ENCODE peak calls at places on chromosomes 4 and X, in ten cellular contexts. One of them, this sample, is unnamed.

GRCh38 chr4:168509786-168510185 is 12.9 kb downstream of the PALLD start:
- DNase-seq in CD8-positive, alpha-beta memory T cell: no peak
- DNase-seq in mammary epithelial cell: peak
- DNase-seq in RWPE1: no peak
- DNase-seq in body of pancreas: no peak
- DNase-seq in heart right ventricle: no peak
- DNase-seq in HCT116: no peak
- DNase-seq in caudate nucleus: no peak
- DNase-seq in effector memory CD4-positive, alpha-beta T cell: peak
- DNase-seq in A549: no peak
- DNase-seq in this sample: no peak

GRCh38 chr4:18869166-18869565 is 847.6 kb upstream of the LCORL start:
- DNase-seq in HCT116: no peak
- DNase-seq in CD8-positive, alpha-beta memory T cell: no peak
- DNase-seq in RWPE1: no peak
- DNase-seq in mammary epithelial cell: no peak
- DNase-seq in heart right ventricle: no peak
- DNase-seq in effector memory CD4-positive, alpha-beta T cell: no peak
- DNase-seq in body of pancreas: no peak
- DNase-seq in A549: no peak
- DNase-seq in caudate nucleus: no peak
- DNase-seq in this sample: no peak

GRCh38 chrX:55815546-55815945 is 98.0 kb downstream of the RRAGB start:
- DNase-seq in CD8-positive, alpha-beta memory T cell: no peak
- DNase-seq in caudate nucleus: no peak
- DNase-seq in A549: no peak
- DNase-seq in RWPE1: no peak
- DNase-seq in mammary epithelial cell: no peak
- DNase-seq in heart right ventricle: no peak
- DNase-seq in body of pancreas: no peak
- DNase-seq in HCT116: no peak
- DNase-seq in effector memory CD4-positive, alpha-beta T cell: no peak
- DNase-seq in this sample: no peak

GRCh38 chr4:181661090-181661489 is 582.1 kb upstream of the TENM3 start:
- DNase-seq in CD8-positive, alpha-beta memory T cell: no peak
- DNase-seq in body of pancreas: no peak
- DNase-seq in RWPE1: peak
- DNase-seq in A549: no peak
- DNase-seq in HCT116: no peak
- DNase-seq in mammary epithelial cell: peak
- DNase-seq in effector memory CD4-positive, alpha-beta T cell: no peak
- DNase-seq in heart right ventricle: no peak
- DNase-seq in caudate nucleus: no peak
- DNase-seq in this sample: no peak

GRCh38 chrX:72255445-72255844 is 16.6 kb upstream of the ERCC6L start:
- DNase-seq in mammary epithelial cell: no peak
- DNase-seq in caudate nucleus: peak
- DNase-seq in heart right ventricle: no peak
- DNase-seq in body of pancreas: peak
- DNase-seq in A549: no peak
- DNase-seq in CD8-positive, alpha-beta memory T cell: no peak
- DNase-seq in HCT116: no peak
- DNase-seq in effector memory CD4-positive, alpha-beta T cell: no peak
- DNase-seq in RWPE1: no peak
- DNase-seq in this sample: no peak

GRCh38 chr4:2266181-2266580 is 4.3 kb upstream of the MXD4 start:
- DNase-seq in effector memory CD4-positive, alpha-beta T cell: no peak
- DNase-seq in CD8-positive, alpha-beta memory T cell: no peak
- DNase-seq in mammary epithelial cell: no peak
- DNase-seq in RWPE1: no peak
- DNase-seq in A549: no peak
- DNase-seq in caudate nucleus: no peak
- DNase-seq in body of pancreas: peak
- DNase-seq in heart right ventricle: peak
- DNase-seq in HCT116: no peak
- DNase-seq in this sample: peak

GRCh38 chrX:65668362-65669310 is 1.2 kb downstream of the MSN start:
- DNase-seq in HCT116: peak
- DNase-seq in effector memory CD4-positive, alpha-beta T cell: peak
- DNase-seq in mammary epithelial cell: peak
- DNase-seq in A549: peak
- DNase-seq in caudate nucleus: peak
- DNase-seq in body of pancreas: peak
- DNase-seq in CD8-positive, alpha-beta memory T cell: peak
- DNase-seq in heart right ventricle: peak
- DNase-seq in RWPE1: peak
- DNase-seq in this sample: peak

GRCh38 chr4:152385551-152385950 is 150.3 kb downstream of the FBXW7 start:
- DNase-seq in mammary epithelial cell: no peak
- DNase-seq in heart right ventricle: no peak
- DNase-seq in A549: no peak
- DNase-seq in RWPE1: peak
- DNase-seq in body of pancreas: no peak
- DNase-seq in HCT116: no peak
- DNase-seq in caudate nucleus: no peak
- DNase-seq in CD8-positive, alpha-beta memory T cell: no peak
- DNase-seq in effector memory CD4-positive, alpha-beta T cell: no peak
- DNase-seq in this sample: no peak

GRCh38 chr4:78409612-78410202 is 141.9 kb upstream of the ANXA3 start:
- DNase-seq in A549: no peak
- DNase-seq in CD8-positive, alpha-beta memory T cell: no peak
- DNase-seq in heart right ventricle: no peak
- DNase-seq in caudate nucleus: no peak
- DNase-seq in body of pancreas: no peak
- DNase-seq in RWPE1: no peak
- DNase-seq in effector memory CD4-positive, alpha-beta T cell: no peak
- DNase-seq in HCT116: no peak
- DNase-seq in mammary epithelial cell: peak
- DNase-seq in this sample: no peak
- H3K27ac ChIP-seq in A549: no peak
- H3K27ac ChIP-seq in CD8-positive, alpha-beta memory T cell: no peak
- H3K27ac ChIP-seq in heart right ventricle: no peak
- H3K27ac ChIP-seq in caudate nucleus: no peak
- H3K27ac ChIP-seq in body of pancreas: no peak
- H3K27ac ChIP-seq in RWPE1: no peak
- H3K27ac ChIP-seq in effector memory CD4-positive, alpha-beta T cell: no peak
- H3K27ac ChIP-seq in HCT116: no peak
- H3K27ac ChIP-seq in mammary epithelial cell: no peak
- H3K27ac ChIP-seq in this sample: no peak

DNA sequence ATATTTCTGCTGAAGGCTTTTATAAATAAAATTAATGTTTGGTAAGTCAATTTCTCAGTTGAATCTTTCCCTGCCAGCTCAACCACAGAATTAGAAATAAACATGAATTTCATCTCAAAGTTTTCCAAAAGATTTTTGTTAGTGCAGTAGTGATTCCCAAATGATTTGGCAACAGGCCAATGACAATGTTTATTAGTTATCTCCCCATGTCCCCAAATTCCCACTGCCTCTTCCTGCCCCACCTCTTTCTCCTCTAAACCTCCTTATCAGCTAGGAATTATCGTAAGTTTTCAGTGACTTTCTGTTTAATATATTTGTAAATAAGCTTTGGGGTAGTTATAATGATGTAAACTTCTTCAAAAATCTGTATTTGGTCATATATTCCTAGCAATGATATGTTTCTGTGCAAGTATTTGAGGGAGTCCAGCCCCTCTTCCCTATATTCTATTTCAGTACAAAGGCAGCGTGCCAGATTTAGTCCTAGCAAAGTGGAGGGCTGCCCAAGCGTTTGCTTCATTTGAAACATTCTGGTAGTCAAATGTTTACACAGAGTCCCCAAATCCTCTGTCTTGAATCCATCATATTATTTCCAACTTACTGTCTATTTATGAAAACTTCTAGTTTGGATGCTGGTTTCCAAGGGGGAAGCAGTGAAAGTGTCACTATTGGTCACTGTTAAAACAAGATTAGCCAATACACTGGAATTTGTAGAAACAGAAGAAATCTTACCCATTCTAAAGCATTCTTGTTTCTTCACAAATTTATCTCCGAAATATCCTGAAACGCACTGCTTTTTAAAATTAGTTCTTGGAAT is 33.7 kb upstream of the ANKRD50 start:
- DNase-seq in body of pancreas: no peak
- DNase-seq in RWPE1: no peak
- DNase-seq in mammary epithelial cell: no peak
- DNase-seq in heart right ventricle: no peak
- DNase-seq in A549: no peak
- DNase-seq in effector memory CD4-positive, alpha-beta T cell: no peak
- DNase-seq in caudate nucleus: no peak
- DNase-seq in CD8-positive, alpha-beta memory T cell: no peak
- DNase-seq in HCT116: no peak
- DNase-seq in this sample: no peak
- H3K27ac ChIP-seq in body of pancreas: no peak
- H3K27ac ChIP-seq in RWPE1: no peak
- H3K27ac ChIP-seq in mammary epithelial cell: no peak
- H3K27ac ChIP-seq in heart right ventricle: no peak
- H3K27ac ChIP-seq in A549: no peak
- H3K27ac ChIP-seq in effector memory CD4-positive, alpha-beta T cell: no peak
- H3K27ac ChIP-seq in caudate nucleus: no peak
- H3K27ac ChIP-seq in CD8-positive, alpha-beta memory T cell: no peak
- H3K27ac ChIP-seq in HCT116: no peak
- H3K27ac ChIP-seq in this sample: no peak

DNA sequence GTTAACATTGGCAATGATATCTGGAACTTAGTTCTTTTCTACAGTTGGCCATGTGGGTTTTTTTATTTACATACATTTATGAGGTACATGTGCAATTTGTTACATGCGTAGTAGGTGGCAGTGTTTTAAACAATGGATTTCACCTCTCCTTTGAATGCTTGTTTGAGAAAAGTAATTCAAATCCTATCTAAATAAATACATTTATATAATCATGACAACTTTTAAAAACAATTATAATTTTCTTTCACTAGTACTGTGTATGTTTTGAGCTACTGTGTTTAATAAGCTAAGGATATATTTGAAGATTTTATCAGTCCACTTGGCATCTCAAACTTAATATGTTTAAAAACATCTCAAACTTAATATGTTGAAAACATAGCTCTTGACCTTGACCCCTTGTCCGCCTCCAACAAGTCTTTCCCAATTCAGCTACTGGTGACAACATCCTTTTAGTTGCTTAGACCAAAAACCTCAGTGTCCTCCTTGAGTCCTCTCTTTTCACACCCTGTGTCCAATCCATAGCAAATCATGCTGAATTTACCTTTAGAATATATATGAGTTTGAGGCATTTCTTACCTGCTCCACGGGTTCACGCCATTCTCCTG is 14.5 kb downstream of the GUCY1B1 start:
- DNase-seq in CD8-positive, alpha-beta memory T cell: no peak
- DNase-seq in mammary epithelial cell: no peak
- DNase-seq in body of pancreas: no peak
- DNase-seq in HCT116: no peak
- DNase-seq in heart right ventricle: no peak
- DNase-seq in effector memory CD4-positive, alpha-beta T cell: no peak
- DNase-seq in A549: no peak
- DNase-seq in caudate nucleus: no peak
- DNase-seq in RWPE1: no peak
- DNase-seq in this sample: no peak
- H3K27ac ChIP-seq in CD8-positive, alpha-beta memory T cell: no peak
- H3K27ac ChIP-seq in mammary epithelial cell: no peak
- H3K27ac ChIP-seq in body of pancreas: no peak
- H3K27ac ChIP-seq in HCT116: no peak
- H3K27ac ChIP-seq in heart right ventricle: peak
- H3K27ac ChIP-seq in effector memory CD4-positive, alpha-beta T cell: no peak
- H3K27ac ChIP-seq in A549: no peak
- H3K27ac ChIP-seq in caudate nucleus: no peak
- H3K27ac ChIP-seq in RWPE1: no peak
- H3K27ac ChIP-seq in this sample: no peak

DNA sequence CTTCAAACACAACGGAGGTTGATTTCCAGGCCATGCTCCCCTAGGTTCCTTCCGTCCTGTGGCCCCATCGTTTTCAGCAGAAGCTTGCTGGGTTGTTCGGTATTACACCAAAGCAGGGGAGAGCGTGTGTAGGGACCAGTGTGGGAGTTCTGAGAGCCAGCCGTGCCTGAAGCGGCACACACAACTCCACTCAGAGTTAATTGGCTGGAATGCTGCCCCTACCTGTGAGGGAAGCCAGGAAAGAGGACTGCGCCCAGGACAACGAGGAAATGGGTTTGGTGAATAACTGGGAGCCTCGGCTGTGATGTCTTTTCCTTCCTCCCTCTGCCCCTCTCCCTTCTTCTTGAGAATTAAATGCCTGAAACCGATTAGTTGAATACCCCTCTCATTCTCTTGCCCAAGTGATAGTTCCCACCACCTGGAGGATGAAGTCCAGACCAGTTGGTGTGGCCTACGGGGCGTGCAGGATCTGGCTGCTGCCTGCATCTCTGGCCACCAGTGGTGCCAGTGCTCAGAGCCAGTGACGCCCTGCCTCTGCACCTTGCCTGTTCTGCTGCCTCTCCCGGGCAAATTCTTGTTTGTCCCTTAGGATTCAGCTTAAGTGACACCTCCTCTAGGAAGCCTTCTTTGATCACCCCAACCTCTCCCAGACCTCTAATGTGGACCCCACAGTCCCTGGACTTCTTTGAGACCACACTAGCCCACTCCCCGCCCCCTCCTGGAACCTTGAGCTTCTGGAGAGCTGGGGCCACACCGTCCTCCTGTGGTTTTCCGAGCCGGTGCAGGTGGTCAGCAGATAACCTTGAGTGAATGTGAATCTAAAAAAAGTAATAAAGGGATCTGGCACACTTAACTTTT is 33.6 kb downstream of the TBC1D14 start:
- DNase-seq in effector memory CD4-positive, alpha-beta T cell: no peak
- DNase-seq in caudate nucleus: no peak
- DNase-seq in CD8-positive, alpha-beta memory T cell: no peak
- DNase-seq in body of pancreas: no peak
- DNase-seq in A549: no peak
- DNase-seq in HCT116: peak
- DNase-seq in heart right ventricle: no peak
- DNase-seq in RWPE1: no peak
- DNase-seq in mammary epithelial cell: no peak
- DNase-seq in this sample: no peak
- H3K27ac ChIP-seq in effector memory CD4-positive, alpha-beta T cell: peak
- H3K27ac ChIP-seq in caudate nucleus: peak
- H3K27ac ChIP-seq in CD8-positive, alpha-beta memory T cell: peak
- H3K27ac ChIP-seq in body of pancreas: peak
- H3K27ac ChIP-seq in A549: peak
- H3K27ac ChIP-seq in HCT116: peak
- H3K27ac ChIP-seq in heart right ventricle: peak
- H3K27ac ChIP-seq in RWPE1: peak
- H3K27ac ChIP-seq in mammary epithelial cell: peak
- H3K27ac ChIP-seq in this sample: peak

GRCh38 chr4:125268065-125268755 is 46.5 kb upstream of the FAT4 start:
- DNase-seq in A549: no peak
- DNase-seq in HCT116: no peak
- DNase-seq in mammary epithelial cell: no peak
- DNase-seq in effector memory CD4-positive, alpha-beta T cell: no peak
- DNase-seq in body of pancreas: no peak
- DNase-seq in caudate nucleus: no peak
- DNase-seq in RWPE1: no peak
- DNase-seq in CD8-positive, alpha-beta memory T cell: no peak
- DNase-seq in heart right ventricle: no peak
- DNase-seq in this sample: no peak

GRCh38 chr4:125266901-125267601 is 47.7 kb upstream of the FAT4 start:
- DNase-seq in A549: no peak
- DNase-seq in mammary epithelial cell: peak
- DNase-seq in body of pancreas: no peak
- DNase-seq in caudate nucleus: no peak
- DNase-seq in heart right ventricle: no peak
- DNase-seq in effector memory CD4-positive, alpha-beta T cell: no peak
- DNase-seq in CD8-positive, alpha-beta memory T cell: no peak
- DNase-seq in HCT116: no peak
- DNase-seq in RWPE1: peak
- DNase-seq in this sample: no peak

GRCh38 chr4:125262079-125262478 is 52.7 kb upstream of the FAT4 start:
- DNase-seq in effector memory CD4-positive, alpha-beta T cell: no peak
- DNase-seq in body of pancreas: no peak
- DNase-seq in HCT116: no peak
- DNase-seq in heart right ventricle: no peak
- DNase-seq in A549: no peak
- DNase-seq in mammary epithelial cell: no peak
- DNase-seq in CD8-positive, alpha-beta memory T cell: no peak
- DNase-seq in caudate nucleus: no peak
- DNase-seq in RWPE1: no peak
- DNase-seq in this sample: no peak

GRCh38 chr4:125265846-125266245 is 48.9 kb upstream of the FAT4 start:
- DNase-seq in A549: no peak
- DNase-seq in heart right ventricle: no peak
- DNase-seq in effector memory CD4-positive, alpha-beta T cell: no peak
- DNase-seq in HCT116: no peak
- DNase-seq in body of pancreas: no peak
- DNase-seq in CD8-positive, alpha-beta memory T cell: no peak
- DNase-seq in mammary epithelial cell: no peak
- DNase-seq in caudate nucleus: no peak
- DNase-seq in RWPE1: no peak
- DNase-seq in this sample: no peak
- H3K27ac ChIP-seq in A549: no peak
- H3K27ac ChIP-seq in heart right ventricle: no peak
- H3K27ac ChIP-seq in effector memory CD4-positive, alpha-beta T cell: no peak
- H3K27ac ChIP-seq in HCT116: no peak
- H3K27ac ChIP-seq in body of pancreas: no peak
- H3K27ac ChIP-seq in CD8-positive, alpha-beta memory T cell: no peak
- H3K27ac ChIP-seq in mammary epithelial cell: no peak
- H3K27ac ChIP-seq in caudate nucleus: no peak
- H3K27ac ChIP-seq in RWPE1: peak
- H3K27ac ChIP-seq in this sample: no peak

This sample was measured in adrenal gland.